ENCODE peak calls at places on chromosomes 4 and X, in five cellular contexts. H is effector memory CD4-positive, alpha-beta T cell; V is IMR-90; P is SJSA1; M is testis. O is an unnamed sample. For H3K36me3, the result is how much of the 10 kb centered on the place peaks cover.

GRCh38 chr4:41142946-41143720 is 71.2 kb downstream of the APBB2 start:
- DNase-seq in H (no peak), V (peak), P (peak), M (peak), O (peak)

GRCh38 chrX:80808854-80809493 is 703 bp downstream of the BRWD3 start:
- DNase-seq in H (peak), V (no peak), P (no peak), M (peak), O (peak)

GRCh38 chr4:101022151-101023024 is 324.9 kb downstream of the PPP3CA start:
- DNase-seq in H (no peak), V (peak), P (no peak), M (no peak), O (no peak)

GRCh38 chrX:10022580-10023245 is 55.6 kb downstream of the CLDN34 start:
- DNase-seq in H (no peak), V (peak), P (no peak), M (peak), O (no peak)

GRCh38 chr4:86496094-86497060 is 97.7 kb upstream of the PTPN13 start:
- DNase-seq in H (no peak), V (peak), P (no peak), M (peak), O (peak)

GRCh38 chrX:153769865-153770605 is 6.0 kb downstream of the PLXNB3 start:
- DNase-seq in H (no peak), V (no peak), P (no peak), M (no peak), O (no peak)

GRCh38 chrX:12901486-12901885 is 4.9 kb upstream of the TLR8 start:
- DNase-seq in H (peak), V (peak), P (peak), M (peak), O (peak)

GRCh38 chr4:67451464-67451863 is 93.8 kb downstream of the CENPC start:
- DNase-seq in H (no peak), V (peak), P (no peak), M (no peak), O (no peak)

GRCh38 chr4:16439003-16439402 is 212.7 kb upstream of the TAPT1 start:
- DNase-seq in H (no peak), V (peak), P (no peak), M (no peak), O (no peak)

GRCh38 chr4:6542951-6543350 is 32.0 kb upstream of the MAN2B2 start:
- DNase-seq in H (no peak), V (no peak), P (no peak), M (no peak), O (no peak)

GRCh38 chr4:187124311-187124710 is 400.7 kb upstream of the FAT1 start:
- DNase-seq in H (no peak), V (no peak), P (no peak), M (no peak), O (no peak)

GRCh38 chrX:30643313-30643821 is 9.9 kb upstream of the GK start:
- DNase-seq in H (no peak), V (peak), P (no peak), M (no peak), O (no peak)
- H3K4me3 ChIP-seq in H (no peak), V (no peak), P (no peak), M (no peak), O (no peak)

GRCh38 chr4:76952071-76952470 is 2.5 kb downstream of the SEPTIN11 start:
- DNase-seq in H (no peak), V (no peak), P (no peak), M (no peak), O (no peak)
- H3K36me3 ChIP-seq in H (under half), V (under half), P (half or more), M (under half), O (under half)

GRCh38 chr4:55951191-55951922 is 2.6 kb downstream of the CEP135 start:
- DNase-seq in H (no peak), V (no peak), P (no peak), M (no peak), O (no peak)
- H3K4me3 ChIP-seq in H (no peak), V (no peak), P (no peak), M (no peak), O (no peak)

DNA sequence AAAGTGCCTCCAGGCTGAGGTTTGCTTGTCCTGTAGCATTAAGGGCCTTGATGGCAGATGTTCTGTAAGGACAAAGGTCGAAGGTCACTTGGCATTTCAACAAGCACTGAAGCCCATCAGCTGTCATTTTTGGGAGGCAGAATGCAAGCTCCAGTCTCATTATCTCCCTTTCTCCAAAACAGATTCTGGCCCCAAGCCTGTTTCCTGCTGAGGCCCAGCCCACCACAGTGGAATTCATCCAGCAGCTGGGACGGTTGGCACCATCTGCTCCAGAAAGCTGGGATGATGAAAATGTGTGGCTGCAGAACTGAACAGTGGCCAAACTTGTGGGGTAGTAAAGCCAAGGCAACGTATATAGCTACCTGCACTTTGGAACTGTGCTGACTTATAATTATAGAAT is 17.7 kb upstream of the PPEF2 start:
- DNase-seq in H (no peak), V (peak), P (no peak), M (no peak), O (peak)
- H3K36me3 ChIP-seq in H (half or more), V (under half), P (under half), M (under half), O (under half)

GRCh38 chrX:2184089-2184488 is 316.7 kb downstream of the DHRSX start:
- DNase-seq in H (no peak), V (no peak), P (no peak), M (no peak), O (no peak)

GRCh38 chrX:2185341-2186082 is 315.3 kb downstream of the DHRSX start:
- DNase-seq in H (no peak), V (no peak), P (no peak), M (no peak), O (no peak)

GRCh38 chrX:2188316-2188715 is 312.5 kb downstream of the DHRSX start:
- DNase-seq in H (no peak), V (no peak), P (no peak), M (peak), O (no peak)

GRCh38 chrX:2187352-2188115 is 313.2 kb downstream of the DHRSX start:
- DNase-seq in H (no peak), V (no peak), P (no peak), M (peak), O (no peak)

GRCh38 chrX:2183193-2183725 is 317.5 kb downstream of the DHRSX start:
- DNase-seq in H (no peak), V (no peak), P (no peak), M (no peak), O (peak)
- H3K4me3 ChIP-seq in H (no peak), V (no peak), P (no peak), M (no peak), O (no peak)

DNA sequence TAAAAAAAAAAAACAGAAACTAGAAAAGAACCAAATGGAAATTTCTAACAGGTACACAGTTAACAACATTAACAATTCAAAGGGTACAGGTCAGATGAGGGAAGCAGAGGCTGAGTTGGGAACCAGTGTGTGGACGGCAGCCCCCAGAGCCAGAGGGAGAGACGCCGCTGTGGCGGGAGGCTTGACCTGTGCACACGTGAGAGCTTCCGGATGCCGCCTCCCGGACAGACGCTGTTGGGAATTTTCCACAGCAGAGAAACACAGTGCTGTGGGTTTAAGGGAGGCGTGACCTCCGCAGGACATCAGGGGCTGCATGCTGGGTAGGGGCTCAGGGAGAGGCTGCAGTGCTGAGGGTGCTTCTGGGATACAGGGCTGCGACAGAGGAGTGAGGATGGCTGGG is 22.2 kb downstream of the TACC3 start:
- DNase-seq in H (no peak), V (no peak), P (no peak), M (no peak), O (no peak)
- H3K36me3 ChIP-seq in H (under half), V (under half), P (under half), M (under half), O (under half)

DNA sequence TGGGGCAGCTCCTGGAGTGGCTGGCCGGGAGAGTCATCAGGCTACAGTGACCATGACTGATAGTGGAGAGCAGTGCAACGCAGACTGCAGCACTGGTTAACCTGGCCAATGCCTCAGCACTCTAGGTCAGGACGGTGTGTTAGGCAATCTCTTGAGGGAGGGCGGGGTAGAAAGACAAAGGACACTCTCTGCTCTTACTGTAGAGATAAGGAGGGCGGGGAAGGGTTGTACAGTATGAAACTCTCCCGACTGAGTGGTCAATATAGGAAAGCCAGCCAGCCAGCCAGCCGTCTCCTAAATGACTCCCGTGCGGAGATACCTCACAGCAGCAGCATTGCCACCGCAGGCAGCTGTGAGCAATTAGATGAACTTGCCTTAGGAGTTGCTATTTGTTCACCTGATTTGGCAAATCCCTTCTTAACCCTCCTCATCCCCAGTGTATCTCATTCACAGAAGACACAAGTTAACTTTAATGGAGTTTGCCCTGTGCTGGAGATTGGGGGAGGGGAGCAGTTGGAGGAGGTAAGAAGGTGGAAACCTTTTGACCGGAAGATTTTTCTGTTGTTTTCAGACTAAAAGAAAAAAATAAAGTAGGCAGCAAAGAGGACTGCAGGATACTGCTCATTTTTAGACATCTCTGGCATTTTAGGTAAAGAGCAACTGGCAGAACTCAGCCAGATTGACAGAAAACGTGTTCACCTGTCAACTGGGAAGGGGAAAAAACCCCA is 330.5 kb downstream of the HNRNPD start:
- DNase-seq in H (no peak), V (no peak), P (no peak), M (no peak), O (no peak)
- H3K4me3 ChIP-seq in H (no peak), V (no peak), P (no peak), M (peak), O (no peak)

GRCh38 chrX:1481636-1482529 is 29.2 kb upstream of the ASMTL start:
- DNase-seq in H (peak), V (peak), P (peak), M (peak), O (peak)
- H3K36me3 ChIP-seq in H (under half), V (under half), P (under half), M (under half), O (under half)

GRCh38 chr4:8538703-8539567 is 41.3 kb upstream of the GPR78 start:
- DNase-seq in H (no peak), V (peak), P (peak), M (no peak), O (peak)
- H3K4me3 ChIP-seq in H (no peak), V (no peak), P (no peak), M (no peak), O (no peak)

O was measured in MG63.